ENCODE peak calls at places on chromosomes 7 and 10, in six cellular contexts. E is psoas muscle, M is SHP77, V is glutamatergic neuron, N is pancreas, P is KG1. Z is an unnamed sample.

GRCh38 chr10:129657297-129657974 is 190.4 kb downstream of the MGMT start:
- DNase-seq in E (no peak), M (no peak), V (no peak), N (no peak), P (no peak), Z (no peak)

GRCh38 chr7:122038904-122039303 is 105.1 kb downstream of the AASS start:
- DNase-seq in E (no peak), M (no peak), V (no peak), N (no peak), P (no peak), Z (no peak)

GRCh38 chr10:30058570-30059132 is 735 bp downstream of the JCAD start:
- DNase-seq in E (no peak), M (no peak), V (peak; percentile 50), N (no peak), P (no peak), Z (peak; percentile 44)

GRCh38 chr10:11388996-11389395 is 222.5 kb downstream of the USP6NL start:
- DNase-seq in E (no peak), M (no peak), V (no peak), N (no peak), P (no peak), Z (no peak)

GRCh38 chr10:116723428-116724281 is 18.7 kb downstream of the HSPA12A start:
- DNase-seq in E (no peak), M (no peak), V (no peak), N (no peak), P (no peak), Z (no peak)

GRCh38 chr10:17343118-17343517 is 111.3 kb downstream of the ST8SIA6 start:
- DNase-seq in E (no peak), M (no peak), V (no peak), N (no peak), P (no peak), Z (no peak)

GRCh38 chr7:100275120-100275519 is 32.4 kb upstream of the SPDYE3 start:
- DNase-seq in E (no peak), M (no peak), V (no peak), N (no peak), P (no peak), Z (no peak)

GRCh38 chr7:66167773-66168367 is 37.3 kb upstream of the TPST1 start:
- DNase-seq in E (no peak), M (peak; percentile 8), V (no peak), N (no peak), P (no peak), Z (no peak)

Z was measured in left ventricle myocardium superior.